ENCODE peak calls at places on chromosomes 16 and 17, in ten cellular contexts. One of them, this sample, is unnamed.

GRCh38 chr16:81005644-81006471 is 827 bp downstream of the CMC2 start:
- DNase-seq in CD8-positive, alpha-beta memory T cell: no peak
- DNase-seq in caudate nucleus: no peak
- DNase-seq in HCT116: peak; percentile 21
- DNase-seq in neural progenitor cell: peak; percentile 48
- DNase-seq in IMR-90: peak; percentile 23
- DNase-seq in aorta: no peak
- DNase-seq in thyroid gland: peak; percentile 16
- DNase-seq in tibial nerve: peak; percentile 53
- DNase-seq in A549: peak; percentile 57
- DNase-seq in this sample: no peak

GRCh38 chr17:57211010-57211411 is 45.3 kb upstream of the MSI2 start:
- DNase-seq in CD8-positive, alpha-beta memory T cell: no peak
- DNase-seq in caudate nucleus: no peak
- DNase-seq in HCT116: no peak
- DNase-seq in neural progenitor cell: no peak
- DNase-seq in IMR-90: no peak
- DNase-seq in aorta: no peak
- DNase-seq in thyroid gland: no peak
- DNase-seq in tibial nerve: no peak
- DNase-seq in A549: no peak
- DNase-seq in this sample: no peak

GRCh38 chr16:20385844-20386832 is 18.4 kb downstream of the PDILT start:
- DNase-seq in CD8-positive, alpha-beta memory T cell: peak; percentile 23
- DNase-seq in caudate nucleus: peak; percentile 33
- DNase-seq in HCT116: peak; percentile 35
- DNase-seq in neural progenitor cell: peak; percentile 69
- DNase-seq in IMR-90: peak; percentile 36
- DNase-seq in aorta: peak; percentile 84
- DNase-seq in thyroid gland: peak; percentile 60
- DNase-seq in tibial nerve: peak; percentile 55
- DNase-seq in A549: peak; percentile 45
- DNase-seq in this sample: peak; percentile 59

GRCh38 chr16:3655030-3655790 is 719 bp downstream of the DNASE1 start:
- DNase-seq in CD8-positive, alpha-beta memory T cell: no peak
- DNase-seq in caudate nucleus: no peak
- DNase-seq in HCT116: no peak
- DNase-seq in neural progenitor cell: no peak
- DNase-seq in IMR-90: no peak
- DNase-seq in aorta: peak; percentile 38
- DNase-seq in thyroid gland: no peak
- DNase-seq in tibial nerve: no peak
- DNase-seq in A549: no peak
- DNase-seq in this sample: no peak

GRCh38 chr16:85349413-85350145 is 237.3 kb upstream of the CIBAR2 start:
- DNase-seq in CD8-positive, alpha-beta memory T cell: no peak
- DNase-seq in caudate nucleus: no peak
- DNase-seq in HCT116: no peak
- DNase-seq in neural progenitor cell: no peak
- DNase-seq in IMR-90: no peak
- DNase-seq in aorta: no peak
- DNase-seq in thyroid gland: no peak
- DNase-seq in tibial nerve: no peak
- DNase-seq in A549: no peak
- DNase-seq in this sample: no peak

GRCh38 chr17:63685021-63685420 is 14.9 kb downstream of the LIMD2 start:
- DNase-seq in CD8-positive, alpha-beta memory T cell: no peak
- DNase-seq in caudate nucleus: peak; percentile 50
- DNase-seq in HCT116: no peak
- DNase-seq in neural progenitor cell: no peak
- DNase-seq in IMR-90: no peak
- DNase-seq in aorta: no peak
- DNase-seq in thyroid gland: peak; percentile 55
- DNase-seq in tibial nerve: no peak
- DNase-seq in A549: no peak
- DNase-seq in this sample: no peak

GRCh38 chr16:46743232-46743719 is 4.9 kb downstream of the MYLK3 start:
- DNase-seq in CD8-positive, alpha-beta memory T cell: no peak
- DNase-seq in caudate nucleus: no peak
- DNase-seq in HCT116: no peak
- DNase-seq in neural progenitor cell: no peak
- DNase-seq in IMR-90: peak; percentile 28
- DNase-seq in aorta: peak; percentile 63
- DNase-seq in thyroid gland: no peak
- DNase-seq in tibial nerve: peak; percentile 28
- DNase-seq in A549: no peak
- DNase-seq in this sample: peak; percentile 46

GRCh38 chr17:4003501-4004421 is 39.5 kb upstream of the ATP2A3 start:
- DNase-seq in CD8-positive, alpha-beta memory T cell: no peak
- DNase-seq in caudate nucleus: no peak
- DNase-seq in HCT116: no peak
- DNase-seq in neural progenitor cell: peak; percentile 43
- DNase-seq in IMR-90: no peak
- DNase-seq in aorta: peak; percentile 69
- DNase-seq in thyroid gland: no peak
- DNase-seq in tibial nerve: no peak
- DNase-seq in A549: no peak
- DNase-seq in this sample: no peak

GRCh38 chr16:67181346-67181745 is 2.4 kb downstream of the MATCAP1 start:
- DNase-seq in CD8-positive, alpha-beta memory T cell: no peak
- DNase-seq in caudate nucleus: no peak
- DNase-seq in HCT116: no peak
- DNase-seq in neural progenitor cell: no peak
- DNase-seq in IMR-90: peak; percentile 92
- DNase-seq in aorta: peak; percentile 87
- DNase-seq in thyroid gland: no peak
- DNase-seq in tibial nerve: peak; percentile 33
- DNase-seq in A549: no peak
- DNase-seq in this sample: no peak

GRCh38 chr17:5019475-5019956 is 15.7 kb downstream of the SLC52A1 start:
- DNase-seq in CD8-positive, alpha-beta memory T cell: peak; percentile 49
- DNase-seq in caudate nucleus: no peak
- DNase-seq in HCT116: no peak
- DNase-seq in neural progenitor cell: peak; percentile 25
- DNase-seq in IMR-90: peak; percentile 12
- DNase-seq in aorta: no peak
- DNase-seq in thyroid gland: no peak
- DNase-seq in tibial nerve: no peak
- DNase-seq in A549: no peak
- DNase-seq in this sample: no peak

GRCh38 chr16:77387810-77388209 is 47.0 kb downstream of the ADAMTS18 start:
- DNase-seq in CD8-positive, alpha-beta memory T cell: no peak
- DNase-seq in caudate nucleus: no peak
- DNase-seq in HCT116: no peak
- DNase-seq in neural progenitor cell: no peak
- DNase-seq in IMR-90: no peak
- DNase-seq in aorta: no peak
- DNase-seq in thyroid gland: peak; percentile 20
- DNase-seq in tibial nerve: no peak
- DNase-seq in A549: no peak
- DNase-seq in this sample: no peak

GRCh38 chr16:85462405-85463227 is 150.5 kb upstream of the GSE1 start:
- DNase-seq in CD8-positive, alpha-beta memory T cell: no peak
- DNase-seq in caudate nucleus: no peak
- DNase-seq in HCT116: no peak
- DNase-seq in neural progenitor cell: peak; percentile 54
- DNase-seq in IMR-90: no peak
- DNase-seq in aorta: no peak
- DNase-seq in thyroid gland: peak; percentile 80
- DNase-seq in tibial nerve: no peak
- DNase-seq in A549: no peak
- DNase-seq in this sample: peak; percentile 53

GRCh38 chr17:5500247-5500803 is 14.0 kb downstream of the MIS12 start:
- DNase-seq in CD8-positive, alpha-beta memory T cell: peak; percentile 31
- DNase-seq in caudate nucleus: no peak
- DNase-seq in HCT116: no peak
- DNase-seq in neural progenitor cell: no peak
- DNase-seq in IMR-90: peak; percentile 12
- DNase-seq in aorta: no peak
- DNase-seq in thyroid gland: no peak
- DNase-seq in tibial nerve: no peak
- DNase-seq in A549: no peak
- DNase-seq in this sample: no peak

GRCh38 chr17:28346199-28346580 is 10.6 kb downstream of the TNFAIP1 start:
- DNase-seq in CD8-positive, alpha-beta memory T cell: no peak
- DNase-seq in caudate nucleus: no peak
- DNase-seq in HCT116: no peak
- DNase-seq in neural progenitor cell: peak; percentile 26
- DNase-seq in IMR-90: no peak
- DNase-seq in aorta: no peak
- DNase-seq in thyroid gland: no peak
- DNase-seq in tibial nerve: no peak
- DNase-seq in A549: no peak
- DNase-seq in this sample: no peak

DNA sequence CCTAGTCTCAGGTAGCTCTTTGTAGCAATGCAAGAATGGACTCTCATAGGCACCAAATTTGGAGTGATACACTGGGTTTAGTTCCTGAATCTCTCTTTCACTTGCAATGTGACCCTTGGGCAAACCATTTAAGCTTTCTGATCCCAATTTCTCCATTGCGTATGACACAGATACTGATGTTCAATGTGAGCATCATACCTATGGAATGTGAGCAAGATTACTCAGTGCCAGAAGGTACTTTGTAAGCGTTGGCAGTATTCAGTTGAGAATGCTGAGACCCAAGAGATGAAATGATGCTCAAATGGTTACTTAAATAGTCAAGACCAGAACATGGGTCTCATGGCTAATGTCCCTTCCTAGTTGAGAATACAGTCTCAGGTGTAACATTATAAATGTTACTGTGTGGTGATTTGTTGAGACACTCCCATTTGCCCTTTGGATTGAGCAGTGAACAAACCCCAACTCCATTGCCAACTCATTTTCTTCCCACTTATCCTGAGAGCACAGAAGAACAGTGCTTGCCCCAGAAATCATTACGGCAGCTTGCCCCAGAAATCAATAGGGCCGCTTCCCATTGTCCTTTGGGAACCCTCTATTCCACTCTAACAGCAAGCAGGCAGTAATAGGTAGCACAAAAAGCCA is 134.1 kb downstream of the SOX9 start:
- DNase-seq in CD8-positive, alpha-beta memory T cell: no peak
- DNase-seq in caudate nucleus: no peak
- DNase-seq in HCT116: no peak
- DNase-seq in neural progenitor cell: no peak
- DNase-seq in IMR-90: peak; percentile 37
- DNase-seq in aorta: no peak
- DNase-seq in thyroid gland: no peak
- DNase-seq in tibial nerve: no peak
- DNase-seq in A549: no peak
- DNase-seq in this sample: no peak
- H3K27ac ChIP-seq in CD8-positive, alpha-beta memory T cell: no peak overlapping the region
- H3K27ac ChIP-seq in caudate nucleus: no peak overlapping the region
- H3K27ac ChIP-seq in HCT116: no peak overlapping the region
- H3K27ac ChIP-seq in neural progenitor cell: no peak overlapping the region
- H3K27ac ChIP-seq in IMR-90: no peak overlapping the region
- H3K27ac ChIP-seq in aorta: no peak overlapping the region
- H3K27ac ChIP-seq in thyroid gland: no peak overlapping the region
- H3K27ac ChIP-seq in tibial nerve: no peak overlapping the region
- H3K27ac ChIP-seq in A549: no peak overlapping the region
- H3K27ac ChIP-seq in this sample: no peak overlapping the region

GRCh38 chr17:1203111-1203966 is 23.6 kb upstream of the ABR start:
- DNase-seq in CD8-positive, alpha-beta memory T cell: peak; percentile 39
- DNase-seq in caudate nucleus: no peak
- DNase-seq in HCT116: no peak
- DNase-seq in neural progenitor cell: peak; percentile 94
- DNase-seq in IMR-90: peak; percentile 51
- DNase-seq in aorta: peak; percentile 93
- DNase-seq in thyroid gland: no peak
- DNase-seq in tibial nerve: peak; percentile 60
- DNase-seq in A549: peak; percentile 79
- DNase-seq in this sample: peak; percentile 63
- H3K27ac ChIP-seq in CD8-positive, alpha-beta memory T cell: no peak overlapping the region
- H3K27ac ChIP-seq in caudate nucleus: no peak overlapping the region
- H3K27ac ChIP-seq in HCT116: peak overlapping the region; percentile 72
- H3K27ac ChIP-seq in neural progenitor cell: no peak overlapping the region
- H3K27ac ChIP-seq in IMR-90: no peak overlapping the region
- H3K27ac ChIP-seq in aorta: no peak overlapping the region
- H3K27ac ChIP-seq in thyroid gland: no peak overlapping the region
- H3K27ac ChIP-seq in tibial nerve: peak overlapping the region; percentile 38
- H3K27ac ChIP-seq in A549: peak overlapping the region; percentile 58
- H3K27ac ChIP-seq in this sample: peak overlapping the region; percentile 82

DNA sequence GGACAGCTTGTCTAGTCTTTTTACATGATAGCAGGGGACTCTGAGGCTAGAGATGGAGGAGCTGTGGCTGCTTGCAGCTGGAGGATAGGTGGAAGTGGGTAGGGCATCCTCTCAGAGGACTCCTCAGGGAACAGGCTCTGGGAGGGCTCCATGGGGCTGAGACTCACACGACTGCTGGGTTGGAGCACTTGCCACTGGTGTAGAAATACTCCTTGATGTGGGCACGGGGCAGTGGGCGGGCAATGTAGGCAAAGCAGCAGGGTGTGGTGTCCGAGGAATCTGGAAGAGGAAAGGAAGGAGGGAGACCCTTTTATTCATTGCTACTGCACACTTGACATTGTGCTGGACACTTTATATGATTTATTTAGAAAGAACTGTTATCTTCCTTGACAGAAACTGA is 1.8 kb downstream of the CCL5 start:
- DNase-seq in CD8-positive, alpha-beta memory T cell: no peak
- DNase-seq in caudate nucleus: no peak
- DNase-seq in HCT116: no peak
- DNase-seq in neural progenitor cell: no peak
- DNase-seq in IMR-90: no peak
- DNase-seq in aorta: no peak
- DNase-seq in thyroid gland: no peak
- DNase-seq in tibial nerve: no peak
- DNase-seq in A549: no peak
- DNase-seq in this sample: no peak
- H3K27ac ChIP-seq in CD8-positive, alpha-beta memory T cell: peak overlapping the region; percentile 84
- H3K27ac ChIP-seq in caudate nucleus: no peak overlapping the region
- H3K27ac ChIP-seq in HCT116: no peak overlapping the region
- H3K27ac ChIP-seq in neural progenitor cell: no peak overlapping the region
- H3K27ac ChIP-seq in IMR-90: no peak overlapping the region
- H3K27ac ChIP-seq in aorta: no peak overlapping the region
- H3K27ac ChIP-seq in thyroid gland: no peak overlapping the region
- H3K27ac ChIP-seq in tibial nerve: no peak overlapping the region
- H3K27ac ChIP-seq in A549: no peak overlapping the region
- H3K27ac ChIP-seq in this sample: no peak overlapping the region

GRCh38 chr16:86610779-86611516 is 32.6 kb downstream of the FOXL1 start:
- DNase-seq in CD8-positive, alpha-beta memory T cell: no peak
- DNase-seq in caudate nucleus: no peak
- DNase-seq in HCT116: no peak
- DNase-seq in neural progenitor cell: no peak
- DNase-seq in IMR-90: no peak
- DNase-seq in aorta: no peak
- DNase-seq in thyroid gland: no peak
- DNase-seq in tibial nerve: no peak
- DNase-seq in A549: no peak
- DNase-seq in this sample: peak; percentile 22
- H3K27ac ChIP-seq in CD8-positive, alpha-beta memory T cell: no peak overlapping the region
- H3K27ac ChIP-seq in caudate nucleus: no peak overlapping the region
- H3K27ac ChIP-seq in HCT116: no peak overlapping the region
- H3K27ac ChIP-seq in neural progenitor cell: no peak overlapping the region
- H3K27ac ChIP-seq in IMR-90: peak overlapping the region; percentile 72
- H3K27ac ChIP-seq in aorta: peak overlapping the region; percentile 86
- H3K27ac ChIP-seq in thyroid gland: no peak overlapping the region
- H3K27ac ChIP-seq in tibial nerve: peak overlapping the region; percentile 67
- H3K27ac ChIP-seq in A549: no peak overlapping the region
- H3K27ac ChIP-seq in this sample: peak overlapping the region; percentile 79

GRCh38 chr16:30929167-30929566 is 5.8 kb downstream of the FBXL19 start:
- DNase-seq in CD8-positive, alpha-beta memory T cell: no peak
- DNase-seq in caudate nucleus: no peak
- DNase-seq in HCT116: no peak
- DNase-seq in neural progenitor cell: no peak
- DNase-seq in IMR-90: no peak
- DNase-seq in aorta: no peak
- DNase-seq in thyroid gland: no peak
- DNase-seq in tibial nerve: no peak
- DNase-seq in A549: no peak
- DNase-seq in this sample: no peak
- H3K27ac ChIP-seq in CD8-positive, alpha-beta memory T cell: no peak overlapping the region
- H3K27ac ChIP-seq in caudate nucleus: no peak overlapping the region
- H3K27ac ChIP-seq in HCT116: no peak overlapping the region
- H3K27ac ChIP-seq in neural progenitor cell: no peak overlapping the region
- H3K27ac ChIP-seq in IMR-90: no peak overlapping the region
- H3K27ac ChIP-seq in aorta: no peak overlapping the region
- H3K27ac ChIP-seq in thyroid gland: no peak overlapping the region
- H3K27ac ChIP-seq in tibial nerve: no peak overlapping the region
- H3K27ac ChIP-seq in A549: no peak overlapping the region
- H3K27ac ChIP-seq in this sample: no peak overlapping the region